ENCODE peak calls at places on chromosomes 13 and 19, in four cellular contexts. Q is epithelial cell of esophagus, T is tibial artery, P is fibroblast of pulmonary artery. G is an unnamed sample.

GRCh38 chr13:46315491-46316075 is 71.5 kb downstream of the RUBCNL start:
- DNase-seq in Q (no peak), T (no peak), P (no peak), G (no peak)

GRCh38 chr19:6233051-6233826 is 46.5 kb downstream of the MLLT1 start:
- DNase-seq in Q (no peak), T (no peak), P (peak), G (peak)

GRCh38 chr19:43562698-43563241 is 12.6 kb downstream of the XRCC1 start:
- DNase-seq in Q (peak), T (peak), P (peak), G (peak)

GRCh38 chr13:49436890-49437289 is 7.0 kb downstream of the CAB39L start:
- DNase-seq in Q (peak), T (peak), P (peak), G (peak)

GRCh38 chr19:15237759-15238638 is 5.8 kb upstream of the EPHX3 start:
- DNase-seq in Q (no peak), T (no peak), P (no peak), G (no peak)

GRCh38 chr19:54035215-54036178 is 28.2 kb downstream of the VSTM1 start:
- DNase-seq in Q (peak), T (no peak), P (peak), G (peak)

GRCh38 chr13:30821421-30821820 is 84.7 kb upstream of the MEDAG start:
- DNase-seq in Q (peak), T (no peak), P (no peak), G (no peak)

GRCh38 chr13:97259787-97260641 is 37.9 kb downstream of the MBNL2 start:
- DNase-seq in Q (peak), T (peak), P (peak), G (peak)

GRCh38 chr13:22929391-22930126 is 251.2 kb upstream of the SGCG start:
- DNase-seq in Q (no peak), T (no peak), P (no peak), G (no peak)

GRCh38 chr19:55044771-55045716 is 7.0 kb upstream of the GP6 start:
- DNase-seq in Q (no peak), T (no peak), P (no peak), G (no peak)

GRCh38 chr13:97976551-97977375 is 23.3 kb downstream of the IPO5 start:
- DNase-seq in Q (peak), T (no peak), P (no peak), G (no peak)

GRCh38 chr19:2952953-2953481 is 8.2 kb upstream of the ZNF77 start:
- DNase-seq in Q (peak), T (no peak), P (no peak), G (no peak)

GRCh38 chr19:46850228-46851203 is at the start of gene AP2S1:
- DNase-seq in Q (peak), T (peak), P (peak), G (peak)
- TF ChIP-seq CTCF in Q (no peak), T (no peak), P (no peak), G (no peak)

GRCh38 chr13:47594833-47595232 is 406.2 kb downstream of the SUCLA2 start:
- DNase-seq in Q (peak), T (no peak), P (peak), G (no peak)
- TF ChIP-seq CTCF in Q (peak), T (no peak), P (peak), G (peak)

GRCh38 chr13:110305949-110306339 is 1.0 kb downstream of the COL4A1 start:
- DNase-seq in Q (no peak), T (peak), P (peak), G (no peak)
- TF ChIP-seq CTCF in Q (no peak), T (no peak), P (no peak), G (no peak)

GRCh38 chr19:18883530-18884304 is 12.2 kb downstream of the CERS1 start:
- DNase-seq in Q (no peak), T (no peak), P (no peak), G (no peak)
- TF ChIP-seq CTCF in Q (no peak), T (no peak), P (no peak), G (no peak)

DNA sequence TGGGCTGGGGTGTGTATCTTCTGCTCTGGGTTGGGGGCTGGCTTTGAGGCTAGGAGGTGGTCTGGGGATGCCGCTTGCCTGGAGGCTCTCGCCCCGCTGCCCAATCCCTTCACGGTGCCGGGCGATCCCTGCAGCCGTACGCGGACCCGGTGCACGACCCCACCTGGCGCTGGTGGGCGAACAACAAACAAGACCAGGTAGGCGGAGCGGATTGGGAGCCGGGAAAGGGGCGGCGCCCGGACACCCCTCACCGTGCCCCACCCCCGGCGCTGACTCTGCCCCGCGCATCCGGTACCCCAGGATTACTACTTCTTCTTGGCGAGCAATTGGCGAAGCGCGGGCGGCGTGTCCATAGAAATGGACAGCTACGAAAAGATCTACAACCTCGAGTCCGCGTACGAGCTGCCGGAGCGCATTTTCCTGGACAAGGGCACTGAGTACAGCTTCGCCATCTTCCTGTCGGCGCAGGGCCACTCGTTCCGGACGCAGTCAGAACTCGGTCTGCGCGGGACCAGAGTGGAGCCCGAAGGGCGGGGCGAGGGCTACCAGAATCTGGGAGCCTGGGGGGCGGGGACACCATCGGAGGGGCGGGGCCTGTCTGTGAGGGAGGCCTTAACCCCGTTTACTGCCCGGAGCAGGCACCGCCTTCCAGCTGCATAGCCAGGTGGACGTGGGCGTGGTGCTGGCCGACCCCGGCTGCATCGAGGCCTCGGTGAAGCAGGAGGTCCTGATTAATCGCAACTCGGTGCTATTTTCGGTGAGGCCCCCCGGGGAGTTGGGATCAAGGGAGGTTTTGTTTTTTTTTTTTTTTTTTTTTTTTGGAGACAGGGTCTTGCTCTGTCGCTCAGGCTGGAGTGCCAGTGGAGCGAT is 12.1 kb upstream of the PSMD8 start:
- DNase-seq in Q (peak), T (peak), P (peak), G (peak)
- TF ChIP-seq CTCF in Q (no peak), T (no peak), P (no peak), G (no peak)

DNA sequence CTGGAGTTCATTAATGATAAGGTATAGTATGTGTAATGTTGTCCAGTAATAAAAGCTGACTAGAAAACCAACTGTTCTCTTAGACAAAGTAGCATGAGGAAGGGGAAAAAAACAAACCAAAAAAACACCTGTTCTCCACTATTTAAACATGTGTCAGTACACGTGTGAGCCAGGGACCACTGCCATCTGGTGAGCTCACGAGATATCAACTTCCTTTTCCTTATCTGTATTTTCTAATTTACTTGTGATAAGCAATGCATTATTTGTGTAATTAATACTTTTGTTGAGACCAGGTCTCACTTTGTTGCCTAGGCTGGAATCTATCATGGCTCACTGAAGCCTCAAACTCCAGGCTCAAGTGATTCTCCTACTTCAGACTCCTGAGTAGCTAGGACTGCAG is 4.3 kb upstream of the SIX5 start:
- DNase-seq in Q (no peak), T (no peak), P (no peak), G (no peak)
- TF ChIP-seq CTCF in Q (no peak), T (no peak), P (no peak), G (no peak)

GRCh38 chr13:44874176-44874575 is 115.1 kb downstream of the NUFIP1 start:
- DNase-seq in Q (no peak), T (no peak), P (no peak), G (no peak)

GRCh38 chr13:44874886-44875630 is 114.2 kb downstream of the NUFIP1 start:
- DNase-seq in Q (no peak), T (no peak), P (no peak), G (peak)

GRCh38 chr13:44879452-44880058 is 109.7 kb downstream of the NUFIP1 start:
- DNase-seq in Q (peak), T (no peak), P (peak), G (peak)

GRCh38 chr13:44873486-44873885 is 115.8 kb downstream of the NUFIP1 start:
- DNase-seq in Q (no peak), T (no peak), P (no peak), G (no peak)

GRCh38 chr13:44876782-44877324 is 112.4 kb downstream of the NUFIP1 start:
- DNase-seq in Q (no peak), T (no peak), P (no peak), G (no peak)
- TF ChIP-seq CTCF in Q (peak), T (no peak), P (peak), G (peak)

G was measured in astrocyte of the spinal cord.